ENCODE peak calls at places on chromosomes 11 and 22, in ten cellular contexts. G, E, V, U, O, Q, Y, R, C and T are unnamed samples. For H3K9me3, the result is how much of the 10 kb centered on the place peaks cover.

GRCh38 chr11:65329944-65330403 is 3.7 kb upstream of the DPF2 start:
- DNase-seq in G (peak), E (peak), V (peak), U (peak), O (peak), Q (peak), Y (peak), R (no peak), C (peak), T (peak)

GRCh38 chr11:71279916-71280645 is 27.7 kb upstream of the SHANK2 start:
- DNase-seq in G (no peak), E (no peak), V (no peak), U (no peak), O (no peak), Q (no peak), Y (no peak), R (no peak), C (no peak), T (no peak)

GRCh38 chr11:44140805-44141204 is 45.3 kb downstream of the EXT2 start:
- DNase-seq in G (no peak), E (no peak), V (no peak), U (no peak), O (no peak), Q (no peak), Y (no peak), R (no peak), C (no peak), T (no peak)

GRCh38 chr22:21827628-21828267 is 39.7 kb downstream of the MAPK1 start:
- DNase-seq in G (no peak), E (no peak), V (no peak), U (no peak), O (no peak), Q (no peak), Y (no peak), R (no peak), C (no peak), T (no peak)

GRCh38 chr11:124748481-124749338 is 3.3 kb downstream of the VSIG2 start:
- DNase-seq in G (no peak), E (no peak), V (no peak), U (no peak), O (no peak), Q (peak), Y (peak), R (no peak), C (no peak), T (no peak)

GRCh38 chr11:78460468-78460867 is 42.8 kb upstream of the GAB2 start:
- DNase-seq in G (no peak), E (no peak), V (no peak), U (no peak), O (no peak), Q (no peak), Y (no peak), R (no peak), C (no peak), T (no peak)

GRCh38 chr11:61917043-61917356 is 366 bp downstream of the RAB3IL1 start:
- DNase-seq in G (no peak), E (no peak), V (no peak), U (no peak), O (no peak), Q (peak), Y (no peak), R (no peak), C (no peak), T (no peak)

GRCh38 chr22:21104126-21104691 is 58.5 kb downstream of the LRRC74B start:
- DNase-seq in G (no peak), E (no peak), V (no peak), U (no peak), O (no peak), Q (no peak), Y (no peak), R (no peak), C (no peak), T (no peak)

GRCh38 chr11:560305-561147 is at the start of the genes LMNTD2 and RASSF7:
- DNase-seq in G (peak), E (peak), V (peak), U (peak), O (peak), Q (peak), Y (peak), R (peak), C (peak), T (peak)

GRCh38 chr11:95599959-95600586 is 189.5 kb downstream of the FAM76B start:
- DNase-seq in G (no peak), E (no peak), V (no peak), U (no peak), O (no peak), Q (no peak), Y (no peak), R (no peak), C (no peak), T (peak)

GRCh38 chr11:130728185-130729160 is 187.8 kb downstream of the SNX19 start:
- DNase-seq in G (no peak), E (no peak), V (no peak), U (no peak), O (no peak), Q (no peak), Y (no peak), R (no peak), C (no peak), T (no peak)

GRCh38 chr11:111137846-111138245 is 107.7 kb upstream of the POU2AF2 start:
- DNase-seq in G (no peak), E (no peak), V (no peak), U (no peak), O (no peak), Q (no peak), Y (no peak), R (no peak), C (no peak), T (no peak)

GRCh38 chr22:17430298-17430900 is 61.1 kb downstream of the CECR2 start:
- DNase-seq in G (no peak), E (no peak), V (no peak), U (no peak), O (peak), Q (no peak), Y (no peak), R (no peak), C (no peak), T (no peak)

GRCh38 chr11:70603756-70604211 is 205.5 kb downstream of the CTTN start:
- DNase-seq in G (no peak), E (no peak), V (no peak), U (no peak), O (no peak), Q (no peak), Y (no peak), R (no peak), C (no peak), T (no peak)

GRCh38 chr22:27274770-27275449 is 526.6 kb downstream of the MN1 start:
- DNase-seq in G (no peak), E (no peak), V (no peak), U (no peak), O (no peak), Q (no peak), Y (no peak), R (no peak), C (no peak), T (no peak)

GRCh38 chr11:16154715-16155396 is 201.5 kb downstream of the SOX6 start:
- DNase-seq in G (peak), E (no peak), V (no peak), U (no peak), O (peak), Q (no peak), Y (no peak), R (no peak), C (no peak), T (no peak)

GRCh38 chr22:38317237-38317994 is at the start of gene CSNK1E:
- DNase-seq in G (peak), E (peak), V (peak), U (peak), O (peak), Q (peak), Y (peak), R (peak), C (peak), T (peak)

GRCh38 chr11:4025957-4026324 is 68.7 kb upstream of the RRM1 start:
- DNase-seq in G (no peak), E (no peak), V (no peak), U (no peak), O (no peak), Q (no peak), Y (no peak), R (no peak), C (no peak), T (no peak)

GRCh38 chr22:20427104-20427944 is 10.3 kb downstream of the SCARF2 start:
- DNase-seq in G (no peak), E (no peak), V (no peak), U (no peak), O (no peak), Q (no peak), Y (peak), R (no peak), C (no peak), T (no peak)

GRCh38 chr11:75298191-75298590 is 53.3 kb downstream of the ARRB1 start:
- DNase-seq in G (no peak), E (no peak), V (no peak), U (no peak), O (no peak), Q (no peak), Y (no peak), R (no peak), C (no peak), T (no peak)

GRCh38 chr11:44681698-44682097 is 45.1 kb upstream of the TSPAN18 start:
- DNase-seq in G (no peak), E (no peak), V (no peak), U (no peak), O (no peak), Q (no peak), Y (no peak), R (no peak), C (no peak), T (no peak)

GRCh38 chr11:1829039-1829820 is 5.6 kb upstream of the SYT8 start:
- DNase-seq in G (no peak), E (peak), V (no peak), U (no peak), O (no peak), Q (no peak), Y (no peak), R (no peak), C (no peak), T (peak)

GRCh38 chr22:41411021-41411851 is 29.5 kb downstream of the TEF start:
- DNase-seq in G (no peak), E (peak), V (no peak), U (peak), O (peak), Q (no peak), Y (no peak), R (no peak), C (peak), T (no peak)

GRCh38 chr11:827146-827860 is 416 bp upstream of the CRACR2B start:
- DNase-seq in G (no peak), E (no peak), V (no peak), U (peak), O (peak), Q (peak), Y (peak), R (peak), C (no peak), T (peak)

GRCh38 chr11:71580057-71581003 is 2.3 kb downstream of the KRTAP5-11 start:
- DNase-seq in G (peak), E (no peak), V (no peak), U (peak), O (peak), Q (peak), Y (no peak), R (no peak), C (peak), T (peak)

GRCh38 chr11:17529814-17530162 is 14.4 kb downstream of the USH1C start:
- DNase-seq in G (no peak), E (no peak), V (no peak), U (no peak), O (no peak), Q (no peak), Y (no peak), R (no peak), C (no peak), T (no peak)

GRCh38 chr11:55791606-55792005 is 3.8 kb upstream of the OR5D14 start:
- DNase-seq in G (no peak), E (no peak), V (no peak), U (no peak), O (no peak), Q (no peak), Y (no peak), R (no peak), C (no peak), T (no peak)
- H3K9me3 ChIP-seq in G (under half), E (under half), V (under half), U (under half), O (under half), Q (under half), Y (under half), R (under half), C (under half), T (under half)

GRCh38 chr22:31639640-31640039 is 22.4 kb downstream of the PISD start:
- DNase-seq in G (no peak), E (no peak), V (no peak), U (no peak), O (no peak), Q (no peak), Y (no peak), R (no peak), C (no peak), T (no peak)

GRCh38 chr22:31637938-31638618 is 23.9 kb downstream of the PISD start:
- DNase-seq in G (no peak), E (no peak), V (no peak), U (no peak), O (peak), Q (no peak), Y (peak), R (no peak), C (peak), T (no peak)

GRCh38 chr22:31635638-31636306 is 26.2 kb downstream of the PISD start:
- DNase-seq in G (no peak), E (no peak), V (no peak), U (no peak), O (peak), Q (no peak), Y (no peak), R (no peak), C (no peak), T (no peak)

GRCh38 chr22:31637375-31637937 is 24.6 kb downstream of the PISD start:
- DNase-seq in G (no peak), E (no peak), V (no peak), U (peak), O (peak), Q (no peak), Y (peak), R (no peak), C (peak), T (no peak)
- H3K4me3 ChIP-seq in G (no peak), E (peak), V (no peak), U (no peak), O (no peak), Q (no peak), Y (peak), R (peak), C (peak), T (no peak)

GRCh38 chr11:73375830-73376167 is 400 bp upstream of the RELT start:
- DNase-seq in G (no peak), E (no peak), V (no peak), U (no peak), O (no peak), Q (no peak), Y (no peak), R (no peak), C (no peak), T (no peak)

GRCh38 chr11:73376803-73377629 is 817 bp downstream of the RELT start:
- DNase-seq in G (peak), E (peak), V (peak), U (peak), O (peak), Q (peak), Y (peak), R (peak), C (peak), T (peak)

GRCh38 chr11:73379189-73379880 is 3.1 kb downstream of the RELT start:
- DNase-seq in G (no peak), E (no peak), V (no peak), U (no peak), O (peak), Q (peak), Y (no peak), R (no peak), C (no peak), T (no peak)

GRCh38 chr11:73374130-73374529 is 2.1 kb upstream of the RELT start:
- DNase-seq in G (no peak), E (no peak), V (no peak), U (no peak), O (no peak), Q (no peak), Y (no peak), R (no peak), C (no peak), T (no peak)

GRCh38 chr11:73376168-73376802 is at the start of gene RELT:
- DNase-seq in G (peak), E (peak), V (peak), U (peak), O (peak), Q (peak), Y (peak), R (peak), C (peak), T (peak)
- TF ChIP-seq CTCF in G (peak), E (peak), V (peak), U (peak), O (peak), Q (peak), Y (peak), R (peak), C (peak), T (peak)

GRCh38 chr22:47380692-47381091 is 618.2 kb downstream of the TBC1D22A start:
- DNase-seq in G (no peak), E (peak), V (no peak), U (no peak), O (no peak), Q (no peak), Y (peak), R (no peak), C (no peak), T (peak)
- H3K9me3 ChIP-seq in G (under half), E (under half), V (under half), U (under half), O (under half), Q (under half), Y (under half), R (under half), C (under half), T (under half)

GRCh38 chr22:24942301-24942700 is 4.2 kb downstream of the LHFPL7 start:
- DNase-seq in G (no peak), E (no peak), V (no peak), U (no peak), O (peak), Q (no peak), Y (no peak), R (no peak), C (no peak), T (no peak)
- H3K4me3 ChIP-seq in G (no peak), E (no peak), V (no peak), U (no peak), O (no peak), Q (no peak), Y (no peak), R (no peak), C (no peak), T (no peak)

DNA sequence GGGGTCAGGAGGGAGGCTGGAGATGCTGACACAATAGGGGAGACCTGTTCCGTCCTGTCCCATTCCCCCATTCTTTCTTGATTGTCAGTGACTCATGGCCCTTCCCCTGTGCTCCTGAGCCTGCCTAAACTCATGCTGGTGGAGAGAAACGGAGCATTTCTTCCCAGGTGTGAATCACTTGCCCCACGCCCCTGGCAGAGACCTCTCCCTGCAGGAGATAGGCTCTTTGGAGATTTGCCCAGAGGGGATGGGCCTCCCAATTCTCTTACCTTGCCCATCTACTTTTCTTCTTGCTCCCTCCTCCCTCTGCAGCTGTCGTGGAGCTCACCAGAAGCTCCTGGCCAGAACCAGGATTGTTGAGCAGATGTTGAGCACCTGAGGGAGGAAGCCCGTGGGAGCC is 121.9 kb upstream of the OR9Q1 start:
- DNase-seq in G (no peak), E (no peak), V (no peak), U (no peak), O (no peak), Q (no peak), Y (no peak), R (no peak), C (no peak), T (no peak)
- TF ChIP-seq CTCF in G (no peak), E (no peak), V (no peak), U (no peak), O (no peak), Q (no peak), Y (no peak), R (no peak), C (no peak), T (no peak)

GRCh38 chr22:49325531-49326395 is 501.9 kb downstream of the BRD1 start:
- DNase-seq in G (no peak), E (no peak), V (no peak), U (no peak), O (no peak), Q (no peak), Y (peak), R (peak), C (no peak), T (no peak)

GRCh38 chr22:49328076-49328475 is 499.6 kb downstream of the BRD1 start:
- DNase-seq in G (no peak), E (no peak), V (no peak), U (no peak), O (no peak), Q (no peak), Y (peak), R (no peak), C (no peak), T (no peak)

GRCh38 chr22:49324527-49325491 is 502.9 kb downstream of the BRD1 start:
- DNase-seq in G (no peak), E (no peak), V (no peak), U (no peak), O (no peak), Q (no peak), Y (peak), R (peak), C (no peak), T (no peak)

GRCh38 chr22:49327411-49327810 is 500.3 kb downstream of the BRD1 start:
- DNase-seq in G (no peak), E (no peak), V (no peak), U (no peak), O (no peak), Q (no peak), Y (peak), R (peak), C (no peak), T (no peak)

DNA sequence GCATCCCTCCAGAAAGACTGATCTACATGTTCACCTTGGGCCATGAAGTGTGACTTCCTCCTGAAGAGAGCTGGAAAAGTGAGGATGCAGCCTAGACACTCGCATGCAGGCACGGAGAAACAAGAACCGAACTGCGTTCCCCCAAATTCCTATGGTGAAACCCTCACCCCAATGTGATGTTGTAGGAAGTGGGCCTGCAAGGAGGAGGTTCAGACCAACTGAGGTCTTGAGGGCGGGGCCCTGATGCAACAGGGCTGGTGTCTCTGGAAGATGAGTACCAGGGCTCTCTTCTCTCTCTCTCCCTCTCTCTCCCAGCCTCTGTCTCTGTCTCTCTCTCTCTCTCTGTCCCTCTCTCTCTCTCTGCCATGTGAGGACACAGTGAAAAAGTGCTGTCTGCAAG is 501.1 kb downstream of the BRD1 start:
- DNase-seq in G (no peak), E (no peak), V (no peak), U (no peak), O (no peak), Q (no peak), Y (peak), R (no peak), C (no peak), T (no peak)
- H3K9me3 ChIP-seq in G (under half), E (under half), V (under half), U (under half), O (under half), Q (under half), Y (under half), R (under half), C (under half), T (under half)